ENCODE peak calls at places on chromosomes 16 and 17, in ten cellular contexts. D, U, R, G, T, P, K, Y, N and I are unnamed samples.

GRCh38 chr16:3089717-3090592 is 9.1 kb downstream of the ZSCAN10 start:
- DNase-seq in D (no peak), U (no peak), R (no peak), G (no peak), T (no peak), P (no peak), K (no peak), Y (no peak), N (no peak), I (no peak)

GRCh38 chr17:32503251-32504165 is 16.7 kb downstream of the CDK5R1 start:
- DNase-seq in D (no peak), U (peak), R (no peak), G (no peak), T (no peak), P (no peak), K (no peak), Y (peak), N (no peak), I (peak)

GRCh38 chr17:49114703-49115102 is 17.9 kb upstream of the B4GALNT2 start:
- DNase-seq in D (no peak), U (no peak), R (no peak), G (no peak), T (no peak), P (no peak), K (no peak), Y (no peak), N (no peak), I (peak)

GRCh38 chr16:29023279-29024278 is 38.7 kb downstream of the LAT start:
- DNase-seq in D (no peak), U (no peak), R (no peak), G (no peak), T (no peak), P (no peak), K (no peak), Y (no peak), N (no peak), I (peak)

GRCh38 chr16:78607465-78607864 is 508.0 kb downstream of the WWOX start:
- DNase-seq in D (no peak), U (no peak), R (no peak), G (no peak), T (peak), P (no peak), K (no peak), Y (no peak), N (no peak), I (no peak)

GRCh38 chr17:68378202-68379149 is 78.8 kb downstream of the WIPI1 start:
- DNase-seq in D (peak), U (no peak), R (peak), G (no peak), T (peak), P (no peak), K (peak), Y (no peak), N (no peak), I (no peak)

GRCh38 chr16:50467943-50468748 is 80.0 kb upstream of the NKD1 start:
- DNase-seq in D (no peak), U (no peak), R (peak), G (no peak), T (peak), P (no peak), K (no peak), Y (no peak), N (peak), I (no peak)

GRCh38 chr17:66398059-66398458 is 95.6 kb downstream of the PRKCA start:
- DNase-seq in D (no peak), U (no peak), R (no peak), G (no peak), T (no peak), P (no peak), K (no peak), Y (no peak), N (no peak), I (no peak)

GRCh38 chr17:42843358-42843934 is 934 bp upstream of the AOC2 start:
- DNase-seq in D (no peak), U (no peak), R (no peak), G (peak), T (peak), P (peak), K (peak), Y (peak), N (peak), I (peak)

GRCh38 chr16:84687715-84688114 is 12.1 kb upstream of the USP10 start:
- DNase-seq in D (no peak), U (no peak), R (no peak), G (no peak), T (peak), P (peak), K (no peak), Y (peak), N (no peak), I (peak)